ENCODE peak calls at places on chromosomes 12 and 14, in six cellular contexts. U is foreskin fibroblast, Z is brain microvascular endothelial cell, R is neural crest cell, B is GM12865, E is omental fat pad. L is an unnamed sample.

GRCh38 chr12:52079576-52080402 is at the start of gene SMIM41:
- DNase-seq in R (no peak), B (no peak), Z (no peak), U (no peak), E (no peak), L (no peak)

GRCh38 chr12:130765186-130765659 is 49.1 kb upstream of the RIMBP2 start:
- DNase-seq in R (no peak), B (peak; percentile 30), Z (no peak), E (no peak), U (no peak), L (no peak)

GRCh38 chr12:47808574-47809380 is 10.9 kb downstream of the HDAC7 start:
- DNase-seq in U (peak; percentile 51), R (no peak), E (no peak), B (peak; percentile 50), Z (no peak), L (no peak)

GRCh38 chr14:74801396-74801795 is 38.3 kb downstream of the YLPM1 start:
- DNase-seq in U (no peak), E (no peak), R (no peak), B (no peak), Z (no peak), L (no peak)

GRCh38 chr12:19641235-19642080 is 202.2 kb downstream of the AEBP2 start:
- DNase-seq in E (no peak), B (no peak), R (no peak), U (no peak), Z (no peak), L (no peak)

GRCh38 chr14:52862652-52863338 is 71.4 kb upstream of the GNPNAT1 start:
- DNase-seq in B (no peak), U (peak; percentile 63), Z (peak; percentile 60), E (no peak), R (no peak), L (no peak)

GRCh38 chr14:58455593-58456265 is 28.2 kb downstream of the KIAA0586 start:
- DNase-seq in Z (peak; percentile 15), U (no peak), B (no peak), E (no peak), R (no peak), L (no peak)

GRCh38 chr12:5000204-5000603 is 43.5 kb upstream of the KCNA5 start:
- DNase-seq in E (no peak), B (no peak), U (no peak), R (no peak), Z (no peak), L (no peak)

GRCh38 chr12:64177001-64177400 is 45.1 kb downstream of the KICS2 start:
- DNase-seq in Z (no peak), B (no peak), R (no peak), E (no peak), U (no peak), L (no peak)

GRCh38 chr12:52278530-52278929 is 4.1 kb downstream of the KRT86 start:
- DNase-seq in R (no peak), U (no peak), Z (no peak), B (no peak), E (no peak), L (peak; percentile 53)

GRCh38 chr12:66352197-66352596 is 49.9 kb downstream of the HELB start:
- DNase-seq in R (peak; percentile 16), E (no peak), U (no peak), Z (peak; percentile 29), B (peak; percentile 54), L (no peak)

GRCh38 chr12:42960087-42960527 is 370.6 kb upstream of the PRICKLE1 start:
- DNase-seq in B (no peak), R (no peak), E (no peak), U (no peak), Z (no peak), L (no peak)

GRCh38 chr14:99673328-99674063 is 10.6 kb upstream of the CYP46A1 start:
- DNase-seq in R (no peak), E (no peak), U (no peak), B (no peak), Z (no peak), L (no peak)

GRCh38 chr14:60175255-60175902 is 10.2 kb upstream of the DHRS7 start:
- DNase-seq in R (no peak), Z (no peak), B (no peak), U (no peak), E (no peak), L (no peak)

GRCh38 chr12:46556820-46557524 is 184.4 kb upstream of the SLC38A2 start:
- DNase-seq in U (peak; percentile 91), B (no peak), E (no peak), R (no peak), Z (peak; percentile 81), L (no peak)

GRCh38 chr14:55138091-55138490 is 9.0 kb downstream of the LGALS3 start:
- DNase-seq in U (no peak), B (peak; percentile 22), E (no peak), R (no peak), Z (no peak), L (no peak)

GRCh38 chr12:70638639-70639349 is 1.6 kb upstream of the PTPRB start:
- DNase-seq in Z (no peak), B (no peak), U (no peak), E (no peak), R (no peak), L (no peak)

GRCh38 chr14:33589334-33589733 is 361.5 kb downstream of the EGLN3 start:
- DNase-seq in B (no peak), E (no peak), R (no peak), Z (peak; percentile 71), U (peak; percentile 52), L (no peak)

GRCh38 chr12:112191840-112192321 is 66.5 kb downstream of the TRAFD1 start:
- DNase-seq in R (no peak), B (no peak), E (no peak), Z (no peak), U (no peak), L (no peak)

GRCh38 chr14:49959822-49960408 is 67.0 kb downstream of the ARF6 start:
- DNase-seq in E (no peak), Z (no peak), R (no peak), B (peak; percentile 82), U (no peak), L (no peak)

GRCh38 chr12:22656376-22656775 is 31.4 kb downstream of the ETNK1 start:
- DNase-seq in U (no peak), B (no peak), Z (no peak), E (no peak), R (no peak), L (no peak)

GRCh38 chr14:90105756-90106155 is 44.0 kb downstream of the KCNK13 start:
- DNase-seq in E (no peak), B (no peak), U (no peak), Z (peak; percentile 9), R (no peak), L (no peak)

GRCh38 chr14:90114554-90114953 is 52.8 kb downstream of the KCNK13 start:
- DNase-seq in B (no peak), Z (no peak), R (no peak), U (no peak), E (no peak), L (no peak)

GRCh38 chr14:90107789-90108188 is 46.0 kb downstream of the KCNK13 start:
- DNase-seq in R (no peak), Z (no peak), E (no peak), B (no peak), U (no peak), L (no peak)

GRCh38 chr14:90111895-90112534 is 50.2 kb downstream of the KCNK13 start:
- DNase-seq in B (no peak), E (no peak), Z (peak; percentile 86), R (no peak), U (peak; percentile 38), L (no peak)

DNA sequence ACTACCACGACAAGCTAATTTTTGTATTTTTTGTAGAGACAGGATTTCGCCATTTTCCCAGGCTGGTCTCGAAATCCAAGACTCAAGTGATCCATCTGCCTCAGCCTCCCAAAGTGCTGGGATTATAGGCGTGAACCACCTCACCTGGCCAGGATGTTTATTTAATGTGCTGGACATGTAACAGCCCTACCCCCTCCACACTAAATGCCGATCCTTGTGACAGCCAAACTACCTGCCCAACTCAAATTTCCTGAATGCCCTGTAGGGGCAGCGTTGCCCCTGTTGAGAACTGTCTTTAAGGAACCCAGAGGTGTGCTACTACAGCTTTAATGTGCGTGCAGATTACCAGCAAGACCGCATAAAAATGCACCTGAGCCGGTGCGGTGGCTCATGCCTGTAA is 48.1 kb downstream of the KCNK13 start:
- DNase-seq in R (no peak), U (no peak), B (no peak), Z (no peak), E (no peak), L (no peak)
- TF ChIP-seq CTCF in R (peak; percentile 46), U (no peak), B (peak; percentile 8), Z (peak; percentile 58), E (no peak), L (peak; percentile 18)

GRCh38 chr14:97354119-97354722 is 557.0 kb downstream of the VRK1 start:
- DNase-seq in U (no peak), E (no peak), B (no peak), Z (no peak), R (no peak), L (no peak)
- TF ChIP-seq CTCF in U (no peak), E (no peak), B (no peak), Z (no peak), R (no peak), L (no peak)

GRCh38 chr12:128190614-128191013 is 76.4 kb upstream of the TMEM132C start:
- DNase-seq in U (no peak), E (no peak), R (peak; percentile 68), Z (no peak), B (no peak), L (no peak)
- TF ChIP-seq CTCF in U (no peak), E (no peak), R (peak; percentile 77), Z (peak; percentile 28), B (no peak), L (no peak)

GRCh38 chr14:91861091-91861490 is 6.2 kb downstream of the TC2N start:
- DNase-seq in B (peak; percentile 21), R (no peak), Z (no peak), E (no peak), U (no peak), L (no peak)

GRCh38 chr14:91860238-91860637 is 7.1 kb downstream of the TC2N start:
- DNase-seq in U (no peak), Z (no peak), E (no peak), R (no peak), B (no peak), L (no peak)

GRCh38 chr14:91862417-91862816 is 4.9 kb downstream of the TC2N start:
- DNase-seq in R (no peak), U (no peak), E (no peak), Z (no peak), B (no peak), L (no peak)

GRCh38 chr14:91854327-91854934 is 12.9 kb downstream of the TC2N start:
- DNase-seq in Z (no peak), B (no peak), U (no peak), R (no peak), E (no peak), L (no peak)

DNA sequence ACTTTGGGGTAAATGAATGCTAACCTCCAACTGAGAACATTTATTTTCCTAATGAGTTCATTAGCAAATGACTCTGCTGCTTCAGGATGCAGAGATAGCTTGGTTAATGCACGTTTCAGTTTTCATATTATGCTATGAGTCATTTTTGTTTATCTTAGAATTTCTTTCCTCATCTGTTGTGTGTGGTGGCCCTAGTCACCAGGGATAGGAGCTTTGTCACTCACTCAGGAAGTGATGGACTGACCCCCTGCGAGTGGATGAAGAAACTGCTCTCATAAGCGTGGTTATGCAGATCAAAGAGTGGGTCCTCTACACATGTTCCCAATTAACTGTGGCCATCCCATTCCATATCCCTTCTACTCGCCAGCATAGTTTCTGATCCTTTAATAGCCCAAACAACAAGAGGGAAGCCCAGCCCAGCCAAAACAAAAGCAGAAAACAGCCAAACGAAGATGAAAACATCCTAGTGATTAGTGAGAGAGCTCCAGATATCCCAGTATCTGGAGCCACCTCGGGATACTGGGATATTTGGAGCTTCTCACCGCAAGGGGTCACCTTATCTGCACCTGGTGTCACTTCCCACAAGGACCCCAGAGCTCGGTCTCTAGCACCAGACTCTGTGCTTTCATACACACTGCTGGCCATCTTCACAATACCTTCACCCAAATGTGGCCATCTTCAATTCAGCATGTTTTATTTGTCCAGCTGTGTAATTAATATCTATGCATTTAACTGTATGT is 8.6 kb downstream of the TC2N start:
- DNase-seq in U (peak; percentile 91), B (peak; percentile 67), E (no peak), R (no peak), Z (peak; percentile 40), L (no peak)
- TF ChIP-seq CTCF in U (no peak), B (no peak), E (no peak), R (no peak), Z (peak; percentile 0), L (no peak)

L was measured in osteocyte.